ENCODE peak calls at places on chromosomes 2 and 18, in nine cellular contexts. One of them, this sample, is unnamed.

GRCh38 chr2:152648336-152648735 is 68.9 kb downstream of the PRPF40A start:
- DNase-seq in kidney epithelial cell: no peak
- DNase-seq in heart left ventricle: no peak
- DNase-seq in dorsolateral prefrontal cortex: no peak
- DNase-seq in IMR-90: peak; percentile 32
- DNase-seq in PC-9: no peak
- DNase-seq in OCI-LY7: no peak
- DNase-seq in NB4: no peak
- DNase-seq in Caco-2: no peak
- DNase-seq in this sample: no peak

GRCh38 chr2:46379213-46380037 is 82.2 kb downstream of the EPAS1 start:
- DNase-seq in kidney epithelial cell: no peak
- DNase-seq in heart left ventricle: no peak
- DNase-seq in dorsolateral prefrontal cortex: no peak
- DNase-seq in IMR-90: peak; percentile 59
- DNase-seq in PC-9: no peak
- DNase-seq in OCI-LY7: no peak
- DNase-seq in NB4: no peak
- DNase-seq in Caco-2: no peak
- DNase-seq in this sample: no peak

GRCh38 chr2:191933307-191934105 is 86.6 kb upstream of the CAVIN2 start:
- DNase-seq in kidney epithelial cell: peak; percentile 35
- DNase-seq in heart left ventricle: no peak
- DNase-seq in dorsolateral prefrontal cortex: no peak
- DNase-seq in IMR-90: peak; percentile 85
- DNase-seq in PC-9: no peak
- DNase-seq in OCI-LY7: no peak
- DNase-seq in NB4: no peak
- DNase-seq in Caco-2: no peak
- DNase-seq in this sample: peak; percentile 21

GRCh38 chr2:64493788-64494187 is 30.3 kb upstream of the AFTPH start:
- DNase-seq in kidney epithelial cell: no peak
- DNase-seq in heart left ventricle: no peak
- DNase-seq in dorsolateral prefrontal cortex: no peak
- DNase-seq in IMR-90: no peak
- DNase-seq in PC-9: no peak
- DNase-seq in OCI-LY7: no peak
- DNase-seq in NB4: no peak
- DNase-seq in Caco-2: no peak
- DNase-seq in this sample: no peak

GRCh38 chr2:46232860-46233259 is 64.3 kb upstream of the EPAS1 start:
- DNase-seq in kidney epithelial cell: no peak
- DNase-seq in heart left ventricle: no peak
- DNase-seq in dorsolateral prefrontal cortex: peak; percentile 57
- DNase-seq in IMR-90: no peak
- DNase-seq in PC-9: no peak
- DNase-seq in OCI-LY7: no peak
- DNase-seq in NB4: no peak
- DNase-seq in Caco-2: no peak
- DNase-seq in this sample: no peak

GRCh38 chr2:12931211-12931844 is 214.6 kb downstream of the TRIB2 start:
- DNase-seq in kidney epithelial cell: no peak
- DNase-seq in heart left ventricle: peak; percentile 23
- DNase-seq in dorsolateral prefrontal cortex: no peak
- DNase-seq in IMR-90: peak; percentile 63
- DNase-seq in PC-9: peak; percentile 53
- DNase-seq in OCI-LY7: peak; percentile 23
- DNase-seq in NB4: peak; percentile 38
- DNase-seq in Caco-2: peak; percentile 14
- DNase-seq in this sample: no peak

GRCh38 chr2:8169443-8169842 is 512.4 kb upstream of the ID2 start:
- DNase-seq in kidney epithelial cell: no peak
- DNase-seq in heart left ventricle: no peak
- DNase-seq in dorsolateral prefrontal cortex: no peak
- DNase-seq in IMR-90: peak; percentile 97
- DNase-seq in PC-9: no peak
- DNase-seq in OCI-LY7: no peak
- DNase-seq in NB4: no peak
- DNase-seq in Caco-2: no peak
- DNase-seq in this sample: no peak

GRCh38 chr18:2588666-2589344 is 17.4 kb downstream of the NDC80 start:
- DNase-seq in kidney epithelial cell: no peak
- DNase-seq in heart left ventricle: no peak
- DNase-seq in dorsolateral prefrontal cortex: no peak
- DNase-seq in IMR-90: no peak
- DNase-seq in PC-9: no peak
- DNase-seq in OCI-LY7: no peak
- DNase-seq in NB4: no peak
- DNase-seq in Caco-2: no peak
- DNase-seq in this sample: no peak

GRCh38 chr2:58734365-58734764 is 493.2 kb upstream of the FANCL start:
- DNase-seq in kidney epithelial cell: peak; percentile 42
- DNase-seq in heart left ventricle: no peak
- DNase-seq in dorsolateral prefrontal cortex: no peak
- DNase-seq in IMR-90: peak; percentile 5
- DNase-seq in PC-9: peak; percentile 71
- DNase-seq in OCI-LY7: no peak
- DNase-seq in NB4: no peak
- DNase-seq in Caco-2: no peak
- DNase-seq in this sample: no peak

GRCh38 chr18:56028514-56028913 is 440.5 kb upstream of the TCF4 start:
- DNase-seq in kidney epithelial cell: no peak
- DNase-seq in heart left ventricle: no peak
- DNase-seq in dorsolateral prefrontal cortex: no peak
- DNase-seq in IMR-90: peak; percentile 80
- DNase-seq in PC-9: peak; percentile 40
- DNase-seq in OCI-LY7: no peak
- DNase-seq in NB4: no peak
- DNase-seq in Caco-2: no peak
- DNase-seq in this sample: no peak

GRCh38 chr2:108266218-108266617 is 22.5 kb upstream of the SULT1C2 start:
- DNase-seq in kidney epithelial cell: no peak
- DNase-seq in heart left ventricle: no peak
- DNase-seq in dorsolateral prefrontal cortex: no peak
- DNase-seq in IMR-90: no peak
- DNase-seq in PC-9: no peak
- DNase-seq in OCI-LY7: no peak
- DNase-seq in NB4: no peak
- DNase-seq in Caco-2: peak; percentile 16
- DNase-seq in this sample: no peak

GRCh38 chr2:236600892-236601291 is 31.3 kb downstream of the ACKR3 start:
- DNase-seq in kidney epithelial cell: no peak
- DNase-seq in heart left ventricle: no peak
- DNase-seq in dorsolateral prefrontal cortex: no peak
- DNase-seq in IMR-90: no peak
- DNase-seq in PC-9: no peak
- DNase-seq in OCI-LY7: no peak
- DNase-seq in NB4: no peak
- DNase-seq in Caco-2: no peak
- DNase-seq in this sample: no peak

GRCh38 chr18:6257950-6258349 is 156.8 kb downstream of the L3MBTL4 start:
- DNase-seq in kidney epithelial cell: no peak
- DNase-seq in heart left ventricle: no peak
- DNase-seq in dorsolateral prefrontal cortex: no peak
- DNase-seq in IMR-90: no peak
- DNase-seq in PC-9: no peak
- DNase-seq in OCI-LY7: no peak
- DNase-seq in NB4: no peak
- DNase-seq in Caco-2: no peak
- DNase-seq in this sample: no peak

GRCh38 chr2:99975386-99975785 is 167.0 kb downstream of the AFF3 start:
- DNase-seq in kidney epithelial cell: peak; percentile 56
- DNase-seq in heart left ventricle: no peak
- DNase-seq in dorsolateral prefrontal cortex: no peak
- DNase-seq in IMR-90: peak; percentile 87
- DNase-seq in PC-9: no peak
- DNase-seq in OCI-LY7: no peak
- DNase-seq in NB4: no peak
- DNase-seq in Caco-2: no peak
- DNase-seq in this sample: no peak

GRCh38 chr2:135650721-135651120 is 90.9 kb upstream of the UBXN4 start:
- DNase-seq in kidney epithelial cell: no peak
- DNase-seq in heart left ventricle: no peak
- DNase-seq in dorsolateral prefrontal cortex: no peak
- DNase-seq in IMR-90: no peak
- DNase-seq in PC-9: no peak
- DNase-seq in OCI-LY7: no peak
- DNase-seq in NB4: peak; percentile 7
- DNase-seq in Caco-2: no peak
- DNase-seq in this sample: no peak

GRCh38 chr18:36412778-36413177 is 115.3 kb downstream of the FHOD3 start:
- DNase-seq in kidney epithelial cell: no peak
- DNase-seq in heart left ventricle: no peak
- DNase-seq in dorsolateral prefrontal cortex: no peak
- DNase-seq in IMR-90: no peak
- DNase-seq in PC-9: no peak
- DNase-seq in OCI-LY7: no peak
- DNase-seq in NB4: peak; percentile 6
- DNase-seq in Caco-2: no peak
- DNase-seq in this sample: no peak

GRCh38 chr2:41963661-41964525 is 83.9 kb upstream of the PKDCC start:
- DNase-seq in kidney epithelial cell: no peak
- DNase-seq in heart left ventricle: peak; percentile 57
- DNase-seq in dorsolateral prefrontal cortex: no peak
- DNase-seq in IMR-90: peak; percentile 26
- DNase-seq in PC-9: peak; percentile 60
- DNase-seq in OCI-LY7: no peak
- DNase-seq in NB4: no peak
- DNase-seq in Caco-2: peak; percentile 73
- DNase-seq in this sample: no peak

GRCh38 chr2:112256654-112257053 is 1.8 kb upstream of the ZC3H8 start:
- DNase-seq in kidney epithelial cell: no peak
- DNase-seq in heart left ventricle: no peak
- DNase-seq in dorsolateral prefrontal cortex: no peak
- DNase-seq in IMR-90: no peak
- DNase-seq in PC-9: no peak
- DNase-seq in OCI-LY7: no peak
- DNase-seq in NB4: peak; percentile 72
- DNase-seq in Caco-2: no peak
- DNase-seq in this sample: no peak

GRCh38 chr2:112257575-112257974 is 2.7 kb upstream of the ZC3H8 start:
- DNase-seq in kidney epithelial cell: peak; percentile 35
- DNase-seq in heart left ventricle: no peak
- DNase-seq in dorsolateral prefrontal cortex: no peak
- DNase-seq in IMR-90: peak; percentile 62
- DNase-seq in PC-9: no peak
- DNase-seq in OCI-LY7: no peak
- DNase-seq in NB4: peak; percentile 53
- DNase-seq in Caco-2: no peak
- DNase-seq in this sample: no peak

GRCh38 chr2:112253261-112253807 is 1.5 kb downstream of the ZC3H8 start:
- DNase-seq in kidney epithelial cell: no peak
- DNase-seq in heart left ventricle: no peak
- DNase-seq in dorsolateral prefrontal cortex: no peak
- DNase-seq in IMR-90: no peak
- DNase-seq in PC-9: no peak
- DNase-seq in OCI-LY7: no peak
- DNase-seq in NB4: no peak
- DNase-seq in Caco-2: no peak
- DNase-seq in this sample: no peak

GRCh38 chr2:112254466-112255240 is at the start of gene ZC3H8:
- DNase-seq in kidney epithelial cell: peak; percentile 52
- DNase-seq in heart left ventricle: peak; percentile 97
- DNase-seq in dorsolateral prefrontal cortex: peak; percentile 87
- DNase-seq in IMR-90: peak; percentile 75
- DNase-seq in PC-9: peak; percentile 74
- DNase-seq in OCI-LY7: peak; percentile 93
- DNase-seq in NB4: peak; percentile 94
- DNase-seq in Caco-2: peak; percentile 97
- DNase-seq in this sample: peak; percentile 96

GRCh38 chr2:112255875-112256274 is 1.0 kb upstream of the ZC3H8 start:
- DNase-seq in kidney epithelial cell: no peak
- DNase-seq in heart left ventricle: no peak
- DNase-seq in dorsolateral prefrontal cortex: no peak
- DNase-seq in IMR-90: no peak
- DNase-seq in PC-9: no peak
- DNase-seq in OCI-LY7: no peak
- DNase-seq in NB4: peak; percentile 85
- DNase-seq in Caco-2: no peak
- DNase-seq in this sample: no peak
- H3K4me3 ChIP-seq in kidney epithelial cell: no peak overlapping the region
- H3K4me3 ChIP-seq in heart left ventricle: no peak overlapping the region
- H3K4me3 ChIP-seq in dorsolateral prefrontal cortex: no peak overlapping the region
- H3K4me3 ChIP-seq in IMR-90: no peak overlapping the region
- H3K4me3 ChIP-seq in PC-9: no peak overlapping the region
- H3K4me3 ChIP-seq in OCI-LY7: no peak overlapping the region
- H3K4me3 ChIP-seq in NB4: peak overlapping the region; percentile 81
- H3K4me3 ChIP-seq in Caco-2: no peak overlapping the region
- H3K4me3 ChIP-seq in this sample: no peak overlapping the region

DNA sequence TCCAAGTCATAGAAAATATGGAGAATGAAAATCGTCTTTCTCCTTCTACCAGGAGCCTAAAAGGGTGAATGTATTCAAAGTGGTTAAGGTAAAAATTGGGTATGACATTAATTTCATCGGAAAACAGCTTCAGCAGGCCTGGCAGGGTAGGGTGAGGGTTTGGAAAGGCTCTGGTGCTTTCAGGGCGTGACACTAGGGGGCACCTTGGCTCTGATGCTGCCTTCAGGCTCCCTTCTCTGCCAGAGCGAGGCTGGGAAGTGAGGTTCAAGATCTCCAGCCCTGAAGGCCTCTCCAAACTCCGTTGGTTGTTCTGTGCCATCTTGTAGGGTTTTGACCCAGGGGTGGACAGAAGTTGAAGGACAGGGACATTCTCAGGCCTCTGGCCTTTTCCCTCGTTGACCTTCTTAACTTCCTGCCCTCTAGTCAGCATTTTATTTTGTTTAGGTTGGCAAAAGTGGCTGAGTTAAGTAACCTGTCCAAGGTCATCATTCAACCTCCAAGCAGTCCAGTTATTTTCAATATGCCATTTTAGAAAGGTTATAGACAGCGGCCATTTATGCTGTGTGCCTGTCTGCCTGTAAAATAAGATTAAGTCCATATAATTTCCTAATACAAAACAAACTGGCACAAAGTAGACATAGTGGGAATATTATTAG is 40.3 kb downstream of the EML6 start:
- DNase-seq in kidney epithelial cell: no peak
- DNase-seq in heart left ventricle: no peak
- DNase-seq in dorsolateral prefrontal cortex: no peak
- DNase-seq in IMR-90: no peak
- DNase-seq in PC-9: no peak
- DNase-seq in OCI-LY7: peak; percentile 40
- DNase-seq in NB4: peak; percentile 46
- DNase-seq in Caco-2: no peak
- DNase-seq in this sample: no peak
- TF ChIP-seq CTCF in kidney epithelial cell: peak; percentile 11
- TF ChIP-seq CTCF in heart left ventricle: no peak
- TF ChIP-seq CTCF in dorsolateral prefrontal cortex: peak; percentile 14
- TF ChIP-seq CTCF in IMR-90: peak; percentile 26
- TF ChIP-seq CTCF in PC-9: no peak
- TF ChIP-seq CTCF in OCI-LY7: peak; percentile 84
- TF ChIP-seq CTCF in NB4: peak; percentile 71
- TF ChIP-seq CTCF in Caco-2: no peak
- TF ChIP-seq CTCF in this sample: peak; percentile 66

GRCh38 chr18:34159691-34160185 is 65.0 kb downstream of the NOL4 start:
- DNase-seq in kidney epithelial cell: no peak
- DNase-seq in heart left ventricle: no peak
- DNase-seq in dorsolateral prefrontal cortex: no peak
- DNase-seq in IMR-90: no peak
- DNase-seq in PC-9: no peak
- DNase-seq in OCI-LY7: no peak
- DNase-seq in NB4: no peak
- DNase-seq in Caco-2: no peak
- DNase-seq in this sample: no peak
- H3K4me3 ChIP-seq in kidney epithelial cell: no peak overlapping the region
- H3K4me3 ChIP-seq in heart left ventricle: no peak overlapping the region
- H3K4me3 ChIP-seq in dorsolateral prefrontal cortex: peak overlapping the region; percentile 55
- H3K4me3 ChIP-seq in IMR-90: no peak overlapping the region
- H3K4me3 ChIP-seq in PC-9: no peak overlapping the region
- H3K4me3 ChIP-seq in OCI-LY7: no peak overlapping the region
- H3K4me3 ChIP-seq in NB4: no peak overlapping the region
- H3K4me3 ChIP-seq in Caco-2: no peak overlapping the region
- H3K4me3 ChIP-seq in this sample: no peak overlapping the region

GRCh38 chr2:9912468-9912867 is 39.0 kb upstream of the GRHL1 start:
- DNase-seq in kidney epithelial cell: no peak
- DNase-seq in heart left ventricle: no peak
- DNase-seq in dorsolateral prefrontal cortex: no peak
- DNase-seq in IMR-90: no peak
- DNase-seq in PC-9: no peak
- DNase-seq in OCI-LY7: no peak
- DNase-seq in NB4: no peak
- DNase-seq in Caco-2: no peak
- DNase-seq in this sample: no peak
- TF ChIP-seq CTCF in kidney epithelial cell: no peak
- TF ChIP-seq CTCF in heart left ventricle: no peak
- TF ChIP-seq CTCF in dorsolateral prefrontal cortex: no peak
- TF ChIP-seq CTCF in IMR-90: no peak
- TF ChIP-seq CTCF in PC-9: no peak
- TF ChIP-seq CTCF in OCI-LY7: no peak
- TF ChIP-seq CTCF in NB4: no peak
- TF ChIP-seq CTCF in Caco-2: no peak
- TF ChIP-seq CTCF in this sample: no peak